ENCODE peak calls at places on chromosomes 5 and 9, in ten cellular contexts. F is choroid plexus epithelial cell, L is lower lobe of right lung, H is PC-9, I is AG08396, J is HuH-7, C is GM12865, Z is endothelial cell, R is nucleus accumbens, M is fibroblast of lung. O is an unnamed sample.

GRCh38 chr5:175415303-175415702 is 28.7 kb downstream of the DRD1 start:
- DNase-seq in Z (no peak), I (no peak), R (no peak), H (no peak), L (no peak), M (no peak), J (no peak), C (no peak), F (no peak), O (no peak)

GRCh38 chr5:91885291-91886265 is 502.5 kb upstream of the ARRDC3 start:
- DNase-seq in R (no peak), C (no peak), I (no peak), J (no peak), Z (no peak), L (no peak), H (peak), F (no peak), M (peak), O (no peak)

GRCh38 chr9:114465906-114466900 is 39.1 kb downstream of the WHRN start:
- DNase-seq in I (no peak), L (no peak), J (no peak), F (no peak), C (no peak), M (no peak), Z (no peak), R (no peak), H (no peak), O (no peak)

GRCh38 chr9:129131300-129132145 is 20.3 kb downstream of the PTPA start:
- DNase-seq in L (peak), C (peak), J (peak), Z (peak), I (peak), M (peak), R (no peak), F (peak), H (no peak), O (peak)

GRCh38 chr5:111360173-111360572 is 136.0 kb downstream of the CAMK4 start:
- DNase-seq in R (no peak), H (no peak), L (no peak), J (no peak), M (no peak), F (no peak), I (no peak), Z (no peak), C (no peak), O (no peak)

GRCh38 chr9:134919316-134919715 is 1.6 kb upstream of the FCN1 start:
- DNase-seq in F (no peak), H (no peak), L (no peak), M (no peak), I (no peak), Z (no peak), J (no peak), C (no peak), R (no peak), O (no peak)

GRCh38 chr5:38913714-38914113 is 67.9 kb downstream of the OSMR start:
- DNase-seq in M (no peak), L (no peak), R (no peak), H (no peak), J (no peak), Z (no peak), F (peak), C (no peak), I (no peak), O (no peak)

GRCh38 chr9:87872079-87872624 is 10.5 kb upstream of the SPATA31E1 start:
- DNase-seq in Z (no peak), R (no peak), L (no peak), F (no peak), I (peak), M (peak), H (no peak), J (no peak), C (no peak), O (no peak)

GRCh38 chr5:95835682-95836405 is 13.3 kb upstream of the GLRX start:
- DNase-seq in R (no peak), Z (no peak), L (no peak), C (no peak), H (no peak), M (no peak), F (no peak), J (no peak), I (no peak), O (no peak)

GRCh38 chr9:91611582-91611981 is 187.9 kb upstream of the NFIL3 start:
- DNase-seq in Z (no peak), J (no peak), F (peak), M (peak), R (no peak), H (no peak), I (no peak), C (no peak), L (no peak), O (no peak)

GRCh38 chr9:110179734-110180133 is 28.2 kb downstream of the C9orf152 start:
- DNase-seq in F (peak), J (no peak), I (no peak), R (no peak), L (no peak), H (peak), M (peak), Z (no peak), C (no peak), O (no peak)

GRCh38 chr5:65027149-65027548 is 258.4 kb downstream of the CWC27 start:
- DNase-seq in L (no peak), C (peak), Z (no peak), F (no peak), H (no peak), I (no peak), M (no peak), J (no peak), R (no peak), O (no peak)

GRCh38 chr5:62421414-62421813 is 8.9 kb downstream of the IPO11 start:
- DNase-seq in F (no peak), R (no peak), I (no peak), C (no peak), M (no peak), L (no peak), J (no peak), H (no peak), Z (no peak), O (no peak)

GRCh38 chr5:115260248-115260647 is 2.4 kb downstream of the PGGT1B start:
- DNase-seq in H (no peak), C (no peak), M (no peak), R (no peak), Z (no peak), L (no peak), F (no peak), I (no peak), J (no peak), O (no peak)

GRCh38 chr9:135531096-135531495 is 9.9 kb downstream of the LCN1 start:
- DNase-seq in L (no peak), H (no peak), C (no peak), I (no peak), Z (no peak), F (no peak), R (no peak), J (no peak), M (no peak), O (no peak)

GRCh38 chr5:21711854-21712752 is 1141.0 kb downstream of the CDH12 start:
- DNase-seq in J (no peak), R (no peak), C (no peak), Z (no peak), F (no peak), I (no peak), M (peak), L (no peak), H (no peak), O (no peak)

GRCh38 chr9:105290401-105290800 is 46.0 kb downstream of the SLC44A1 start:
- DNase-seq in Z (no peak), R (no peak), H (peak), J (no peak), I (no peak), F (peak), C (no peak), L (no peak), M (peak), O (no peak)

GRCh38 chr5:19837536-19838179 is 150.3 kb downstream of the CDH18 start:
- DNase-seq in F (no peak), H (no peak), C (no peak), M (peak), L (no peak), Z (no peak), I (no peak), R (no peak), J (no peak), O (no peak)

GRCh38 chr9:131013015-131013755 is 4.2 kb downstream of the LAMC3 start:
- DNase-seq in M (no peak), L (no peak), R (no peak), J (no peak), C (no peak), H (no peak), F (no peak), I (no peak), Z (no peak), O (no peak)

GRCh38 chr5:72353046-72353445 is 32.9 kb downstream of the PTCD2 start:
- DNase-seq in L (no peak), M (peak), I (peak), H (no peak), F (peak), J (no peak), Z (no peak), C (no peak), R (no peak), O (no peak)

GRCh38 chr9:126275386-126276001 is 51.1 kb upstream of the MVB12B start:
- DNase-seq in L (no peak), H (no peak), I (no peak), Z (no peak), R (peak), J (no peak), M (peak), F (peak), C (no peak), O (no peak)

O was measured in CD4-positive, alpha-beta T cell.